ENCODE peak calls at places on chromosomes 6 and 20, in nine cellular contexts. N, V, S, U, F, C, Z, K and M are unnamed samples. For H3K4me1, the result is how much of the 10 kb centered on the place peaks cover.

GRCh38 chr6:120363429-120363828 is 970.9 kb downstream of the TBC1D32 start:
- DNase-seq in N (peak), V (no peak), S (no peak), U (no peak), F (no peak), C (no peak), Z (no peak), K (peak), M (no peak)

GRCh38 chr6:32637219-32637880 is at the start of gene HLA-DQA1:
- DNase-seq in N (no peak), V (no peak), S (no peak), U (peak), F (no peak), C (no peak), Z (no peak), K (no peak), M (no peak)

GRCh38 chr6:4404410-4404809 is 269.0 kb upstream of the ECI2 start:
- DNase-seq in N (no peak), V (no peak), S (no peak), U (no peak), F (no peak), C (no peak), Z (no peak), K (no peak), M (no peak)

GRCh38 chr6:106966671-106967522 is 7.6 kb downstream of the CD24 start:
- DNase-seq in N (no peak), V (no peak), S (no peak), U (no peak), F (no peak), C (no peak), Z (no peak), K (no peak), M (no peak)

GRCh38 chr20:19976595-19977372 is 40.4 kb upstream of the NAA20 start:
- DNase-seq in N (peak), V (peak), S (no peak), U (peak), F (peak), C (peak), Z (peak), K (no peak), M (peak)

GRCh38 chr6:36946526-36946925 is 8.0 kb upstream of the PI16 start:
- DNase-seq in N (no peak), V (no peak), S (no peak), U (no peak), F (no peak), C (no peak), Z (no peak), K (peak), M (no peak)

GRCh38 chr6:111478749-111479148 is 4.3 kb downstream of the REV3L start:
- DNase-seq in N (peak), V (no peak), S (no peak), U (peak), F (no peak), C (no peak), Z (no peak), K (no peak), M (peak)

GRCh38 chr6:10655508-10656055 is 38.8 kb downstream of the C6orf52 start:
- DNase-seq in N (no peak), V (no peak), S (no peak), U (no peak), F (no peak), C (no peak), Z (no peak), K (no peak), M (no peak)

GRCh38 chr6:48098923-48099322 is 12.1 kb downstream of the PTCHD4 start:
- DNase-seq in N (peak), V (no peak), S (no peak), U (peak), F (no peak), C (no peak), Z (no peak), K (no peak), M (no peak)

GRCh38 chr6:11632231-11632630 is 94.7 kb downstream of the TMEM170B start:
- DNase-seq in N (peak), V (no peak), S (no peak), U (no peak), F (peak), C (peak), Z (no peak), K (no peak), M (peak)

DNA sequence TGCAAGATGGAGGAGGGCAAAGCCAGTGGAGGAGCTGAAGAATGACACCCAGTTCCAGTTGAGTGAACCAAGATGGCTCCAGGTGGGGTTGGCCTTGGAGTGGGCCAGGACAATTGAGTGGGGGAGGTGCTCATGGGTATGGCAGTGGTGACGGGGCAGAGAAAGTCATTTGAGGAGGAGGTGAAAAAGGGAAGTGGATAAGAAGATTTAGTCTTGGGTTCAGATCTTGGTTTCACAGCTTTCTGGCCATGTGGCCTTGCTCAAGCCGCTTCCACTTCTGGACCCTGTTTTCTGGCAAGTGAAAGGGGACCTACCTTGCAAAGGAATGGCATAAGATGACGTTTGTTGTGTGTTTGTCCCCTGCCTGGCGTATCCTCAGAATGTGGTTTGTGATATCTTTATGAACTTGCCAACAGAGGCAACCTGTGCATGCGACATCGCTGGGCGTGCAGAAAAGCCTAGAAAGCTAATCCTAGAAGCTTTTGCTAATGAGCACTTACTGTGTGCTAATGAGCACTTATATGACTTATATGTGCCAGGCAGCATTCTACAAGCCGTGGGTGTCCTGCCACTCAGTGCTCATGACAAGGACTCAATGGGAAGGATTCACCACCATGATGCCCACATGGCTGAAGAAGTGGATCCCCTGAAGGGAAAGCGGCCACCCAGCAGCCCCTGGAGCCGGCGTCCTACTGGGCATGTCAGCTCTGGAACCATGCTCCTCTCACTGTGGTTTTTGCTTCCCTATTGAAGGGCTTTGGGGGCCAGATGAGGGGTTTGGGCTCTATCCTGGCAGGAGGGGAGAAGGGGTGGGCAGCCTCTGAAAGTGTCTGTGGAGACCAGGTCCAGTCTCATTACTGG is 23.6 kb upstream of the STX16 start:
- DNase-seq in N (no peak), V (no peak), S (no peak), U (no peak), F (no peak), C (no peak), Z (no peak), K (no peak), M (peak)
- H3K4me1 ChIP-seq in N (under half), V (under half), S (under half), U (under half), F (under half), C (under half), Z (under half), K (under half), M (under half)

GRCh38 chr6:56744528-56744927 is 101.8 kb upstream of the DST start:
- DNase-seq in N (no peak), V (no peak), S (no peak), U (no peak), F (no peak), C (no peak), Z (no peak), K (no peak), M (no peak)

GRCh38 chr6:56745081-56745480 is 102.4 kb upstream of the DST start:
- DNase-seq in N (no peak), V (no peak), S (no peak), U (no peak), F (no peak), C (no peak), Z (no peak), K (no peak), M (no peak)

GRCh38 chr6:56742122-56742791 is 99.6 kb upstream of the DST start:
- DNase-seq in N (peak), V (no peak), S (no peak), U (peak), F (no peak), C (no peak), Z (no peak), K (no peak), M (no peak)

GRCh38 chr6:56739836-56740815 is 97.4 kb upstream of the DST start:
- DNase-seq in N (peak), V (no peak), S (no peak), U (no peak), F (peak), C (no peak), Z (no peak), K (no peak), M (no peak)

GRCh38 chr6:56741472-56741871 is 98.8 kb upstream of the DST start:
- DNase-seq in N (no peak), V (no peak), S (no peak), U (no peak), F (no peak), C (no peak), Z (no peak), K (no peak), M (no peak)
- H3K4me1 ChIP-seq in N (under half), V (under half), S (under half), U (under half), F (under half), C (under half), Z (under half), K (under half), M (under half)

DNA sequence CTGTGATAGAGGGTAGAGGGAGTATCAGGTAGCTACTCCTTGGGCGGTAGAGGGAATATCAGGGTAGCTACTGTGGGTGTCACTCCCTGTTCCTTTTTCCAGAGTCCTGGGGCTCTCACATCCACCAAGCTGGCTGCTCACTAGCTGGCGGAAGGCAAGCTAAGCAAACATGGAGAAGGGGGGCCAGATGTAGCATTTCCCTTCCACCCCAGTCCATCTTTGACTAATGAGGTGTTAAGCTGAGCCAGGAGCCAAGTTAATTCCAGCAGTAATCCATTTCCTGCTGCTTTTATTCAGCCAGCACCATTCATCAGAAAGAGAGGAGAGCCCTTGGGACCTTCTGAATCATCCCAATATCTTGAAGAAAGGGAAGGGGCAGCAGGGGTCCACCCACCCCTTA is 330.0 kb downstream of the ZFAND3 start:
- DNase-seq in N (peak), V (no peak), S (no peak), U (no peak), F (no peak), C (no peak), Z (no peak), K (no peak), M (no peak)
- H3K4me1 ChIP-seq in N (under half), V (under half), S (under half), U (under half), F (under half), C (under half), Z (under half), K (under half), M (under half)

DNA sequence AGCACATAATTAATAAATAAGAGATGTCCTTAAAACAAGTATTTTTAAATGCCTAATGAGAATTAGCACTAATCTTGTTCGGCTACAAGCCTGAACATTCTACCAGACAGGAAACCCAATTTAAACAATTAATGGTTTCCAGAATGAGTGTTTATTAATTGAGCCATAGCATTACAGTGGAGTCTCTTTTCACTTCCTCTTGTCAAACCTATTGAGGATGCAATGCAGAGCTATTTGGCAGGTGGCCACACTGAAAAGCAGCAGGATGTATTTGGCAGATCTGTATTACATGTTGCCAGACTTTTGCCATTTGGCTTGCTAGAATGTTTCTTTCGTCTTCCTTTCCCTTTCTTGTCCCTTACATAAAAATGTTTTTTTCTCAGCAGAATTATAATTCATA is 475.2 kb upstream of the MARCKS start:
- DNase-seq in N (peak), V (peak), S (no peak), U (peak), F (no peak), C (no peak), Z (no peak), K (no peak), M (no peak)
- H3K4me1 ChIP-seq in N (under half), V (under half), S (under half), U (under half), F (under half), C (under half), Z (under half), K (under half), M (under half)